ENCODE peak calls at places on chromosomes 4 and X, in seven cellular contexts. V is stomach; D is KG1; F is glutamatergic neuron; L is effector memory CD4-positive, alpha-beta T cell; A is GF-D8; W is nucleus accumbens. J is an unnamed sample.

GRCh38 chr4:94412019-94413017 is 39.4 kb upstream of the PDLIM5 start:
- DNase-seq in V (no peak), D (no peak), F (no peak), L (no peak), A (no peak), W (no peak), J (no peak)

GRCh38 chrX:150531467-150531866 is 37.0 kb upstream of the MTM1 start:
- DNase-seq in V (no peak), D (no peak), F (no peak), L (no peak), A (no peak), W (no peak), J (no peak)

GRCh38 chrX:150683112-150683511 is 10.1 kb upstream of the MTMR1 start:
- DNase-seq in V (no peak), D (no peak), F (no peak), L (no peak), A (no peak), W (no peak), J (no peak)

GRCh38 chrX:148804579-148804978 is 304.2 kb downstream of the AFF2 start:
- DNase-seq in V (no peak), D (no peak), F (no peak), L (no peak), A (no peak), W (no peak), J (no peak)

GRCh38 chrX:42714981-42715688 is 62.8 kb downstream of the PPP1R2C start:
- DNase-seq in V (peak), D (no peak), F (peak), L (peak), A (no peak), W (peak), J (no peak)

GRCh38 chrX:16671005-16671404 is 21.0 kb downstream of the S100G start:
- DNase-seq in V (no peak), D (no peak), F (no peak), L (peak), A (no peak), W (peak), J (peak)

GRCh38 chrX:111101580-111101979 is 5.6 kb downstream of the PAK3 start:
- DNase-seq in V (no peak), D (no peak), F (no peak), L (no peak), A (no peak), W (no peak), J (no peak)

GRCh38 chrX:22397566-22397965 is 124.9 kb downstream of the CBLL2 start:
- DNase-seq in V (no peak), D (no peak), F (no peak), L (no peak), A (no peak), W (no peak), J (no peak)

GRCh38 chr4:141339966-141340365 is 119.3 kb downstream of the ZNF330 start:
- DNase-seq in V (no peak), D (no peak), F (no peak), L (no peak), A (no peak), W (no peak), J (no peak)

GRCh38 chr4:128385683-128386304 is 98.2 kb upstream of the PGRMC2 start:
- DNase-seq in V (no peak), D (no peak), F (no peak), L (no peak), A (no peak), W (no peak), J (no peak)

GRCh38 chr4:107718351-107718965 is 1.6 kb downstream of the PAPSS1 start:
- DNase-seq in V (no peak), D (no peak), F (no peak), L (no peak), A (peak), W (no peak), J (peak)

GRCh38 chr4:80206541-80207171 is 9.4 kb downstream of the PRDM8 start:
- DNase-seq in V (no peak), D (no peak), F (no peak), L (no peak), A (no peak), W (no peak), J (no peak)

GRCh38 chr4:88225216-88226107 is 58.9 kb downstream of the PPM1K start:
- DNase-seq in V (no peak), D (no peak), F (no peak), L (no peak), A (no peak), W (no peak), J (no peak)

GRCh38 chr4:74466242-74466641 is 21.3 kb downstream of the AREG start:
- DNase-seq in V (no peak), D (no peak), F (no peak), L (no peak), A (no peak), W (no peak), J (no peak)

GRCh38 chr4:103498161-103499070 is 221.4 kb downstream of the TACR3 start:
- DNase-seq in V (no peak), D (no peak), F (no peak), L (no peak), A (no peak), W (no peak), J (no peak)

GRCh38 chrX:23901805-23902204 is 5.9 kb downstream of the APOO start:
- DNase-seq in V (peak), D (peak), F (no peak), L (no peak), A (peak), W (peak), J (peak)

J was measured in AML-193.